ENCODE peak calls at places on chromosomes 16 and 17, in six cellular contexts. X, I, B, D, T and A are unnamed samples.

GRCh38 chr16:80583466-80583865 is 42.7 kb downstream of the DYNLRB2 start:
- DNase-seq in I (no peak), X (no peak), B (no peak), D (no peak), T (no peak), A (no peak)

GRCh38 chr17:4045477-4045876 is 81.2 kb upstream of the ATP2A3 start:
- DNase-seq in B (no peak), D (no peak), X (no peak), I (no peak), T (no peak), A (no peak)

GRCh38 chr17:42116705-42117396 is 4.3 kb downstream of the KAT2A start:
- DNase-seq in I (peak; percentile 96), D (peak; percentile 81), T (peak; percentile 89), B (peak; percentile 85), X (peak; percentile 89), A (peak; percentile 78)

GRCh38 chr16:81765111-81765919 is 13.8 kb upstream of the PLCG2 start:
- DNase-seq in X (peak; percentile 75), D (no peak), I (no peak), T (no peak), B (no peak), A (no peak)

GRCh38 chr16:15434425-15435215 is at the start of gene BMERB1:
- DNase-seq in I (peak; percentile 42), D (peak; percentile 64), T (peak; percentile 92), B (no peak), X (peak; percentile 90), A (no peak)

GRCh38 chr17:71084219-71084618 is 914.9 kb downstream of the KCNJ2 start:
- DNase-seq in B (peak; percentile 56), X (no peak), D (peak; percentile 70), I (peak; percentile 28), T (peak; percentile 71), A (no peak)

GRCh38 chr17:14308965-14309879 is 8.3 kb downstream of the HS3ST3B1 start:
- DNase-seq in I (peak; percentile 61), B (peak; percentile 40), T (peak; percentile 98), D (peak; percentile 98), X (peak; percentile 97), A (no peak)

GRCh38 chr16:58331024-58331707 is 36.3 kb upstream of the PRSS54 start:
- DNase-seq in D (peak; percentile 15), B (no peak), X (no peak), T (peak; percentile 74), I (no peak), A (no peak)

GRCh38 chr16:19520861-19521331 is 1.0 kb downstream of the GDE1 start:
- DNase-seq in I (no peak), T (no peak), D (no peak), B (peak; percentile 45), X (no peak), A (no peak)

GRCh38 chr17:70906808-70907207 is 737.5 kb downstream of the KCNJ2 start:
- DNase-seq in D (no peak), X (no peak), B (no peak), T (peak; percentile 64), I (no peak), A (no peak)

GRCh38 chr17:66633322-66633965 is 201.5 kb upstream of the CACNG5 start:
- DNase-seq in I (no peak), T (no peak), B (no peak), D (no peak), X (no peak), A (no peak)

GRCh38 chr16:53784312-53784711 is 80.4 kb downstream of the FTO start:
- DNase-seq in D (no peak), X (no peak), B (no peak), I (no peak), T (no peak), A (no peak)

GRCh38 chr17:17425591-17425990 is 51.2 kb upstream of the MED9 start:
- DNase-seq in T (no peak), I (no peak), D (no peak), B (no peak), X (no peak), A (no peak)

GRCh38 chr17:17669081-17669850 is 12.0 kb upstream of the RAI1 start:
- DNase-seq in D (no peak), T (peak; percentile 43), I (no peak), B (no peak), X (no peak), A (no peak)

GRCh38 chr16:88303405-88303804 is 79.4 kb upstream of the ZNF469 start:
- DNase-seq in I (no peak), D (no peak), X (peak; percentile 33), T (no peak), B (no peak), A (no peak)

GRCh38 chr16:77531741-77532140 is 96.9 kb upstream of the ADAMTS18 start:
- DNase-seq in T (no peak), B (no peak), I (no peak), D (no peak), X (no peak), A (no peak)

GRCh38 chr16:20675488-20676267 is 21.8 kb downstream of the ACSM1 start:
- DNase-seq in B (peak; percentile 82), D (no peak), X (no peak), I (no peak), T (peak; percentile 15), A (no peak)

GRCh38 chr16:67372664-67373063 is 20.6 kb downstream of the TPPP3 start:
- DNase-seq in B (no peak), D (no peak), T (no peak), I (peak; percentile 14), X (no peak), A (no peak)

GRCh38 chr17:22305356-22306071 is 613.2 kb downstream of the KCNJ18 start:
- DNase-seq in X (no peak), B (no peak), T (no peak), D (no peak), I (no peak), A (no peak)

DNA sequence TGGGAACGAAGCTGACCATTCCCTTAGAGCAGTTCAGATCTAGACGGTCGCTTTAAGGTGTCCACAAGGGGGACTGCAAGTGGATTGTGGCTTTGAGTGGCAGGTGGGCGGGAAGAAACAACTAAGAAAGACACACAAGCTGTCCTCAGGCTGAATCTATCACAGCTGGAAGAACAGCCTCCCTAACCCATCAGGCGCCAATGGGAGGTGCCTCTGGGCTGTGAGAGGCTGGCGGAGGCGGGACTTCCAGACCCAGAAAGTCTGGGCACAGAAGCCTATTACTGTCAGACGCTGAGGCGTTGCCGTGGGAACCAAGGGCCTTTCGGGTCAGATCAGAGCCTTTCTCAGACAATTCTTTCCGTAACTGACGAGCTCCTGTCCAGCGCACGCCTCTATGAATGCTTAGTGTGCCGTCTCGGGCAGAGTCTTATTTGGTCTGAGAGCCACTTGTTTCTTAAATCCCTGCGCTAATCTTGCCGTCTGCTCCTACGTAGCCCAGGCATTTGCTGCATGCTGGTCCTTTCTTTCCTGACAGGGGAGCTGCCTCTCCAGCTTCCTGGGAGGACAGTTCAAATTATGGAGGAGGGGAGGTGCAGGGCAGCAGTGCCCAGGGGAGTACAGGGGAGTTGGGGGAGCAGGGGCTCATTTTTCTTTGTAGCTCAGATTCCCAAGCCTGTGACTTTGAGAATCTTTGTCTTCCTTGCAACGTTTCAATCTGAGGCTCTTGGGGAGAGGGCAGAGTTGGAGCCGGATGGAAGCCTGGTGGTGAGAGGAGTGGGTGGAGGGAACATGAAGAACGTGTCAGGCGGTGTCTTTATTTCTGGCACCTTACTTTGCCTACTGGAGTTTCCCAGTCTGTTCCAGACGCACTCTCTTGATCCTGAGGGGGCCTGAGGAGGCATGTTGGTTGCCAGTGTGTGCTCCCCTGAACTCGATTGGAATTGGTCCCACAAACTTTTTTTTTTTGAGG is 618.7 kb downstream of the KCNJ18 start:
- DNase-seq in D (no peak), I (no peak), B (peak; percentile 70), T (no peak), X (no peak), A (no peak)
- TF ChIP-seq CTCF in D (no peak), I (no peak), B (no peak), T (no peak), X (no peak), A (no peak)

GRCh38 chr17:47830991-47831933 is at the start of the genes LRRC46 and MRPL10:
- DNase-seq in D (peak; percentile 94), I (peak; percentile 88), T (peak; percentile 97), B (peak; percentile 97), X (peak; percentile 97), A (peak; percentile 74)
- TF ChIP-seq CTCF in D (no peak), I (no peak), T (peak; percentile 44), B (peak; percentile 80), X (peak; percentile 14), A (no peak)

GRCh38 chr16:582614-583331 is 7.1 kb upstream of the RAB40C start:
- DNase-seq in D (no peak), I (no peak), X (no peak), T (no peak), B (no peak), A (no peak)
- TF ChIP-seq CTCF in D (no peak), I (no peak), X (no peak), T (no peak), B (no peak), A (no peak)

GRCh38 chr17:38585056-38585804 is 20.5 kb downstream of the SRCIN1 start:
- DNase-seq in T (peak; percentile 61), D (no peak), X (peak; percentile 47), I (no peak), B (no peak), A (no peak)
- TF ChIP-seq CTCF in T (no peak), D (no peak), X (no peak), I (no peak), B (no peak), A (no peak)

GRCh38 chr17:73340093-73340596 is 28.3 kb upstream of the CDC42EP4 start:
- DNase-seq in D (no peak), B (no peak), T (no peak), I (no peak), X (no peak), A (peak; percentile 62)
- TF ChIP-seq CTCF in D (no peak), B (no peak), T (no peak), I (peak; percentile 5), X (peak; percentile 5), A (no peak)

DNA sequence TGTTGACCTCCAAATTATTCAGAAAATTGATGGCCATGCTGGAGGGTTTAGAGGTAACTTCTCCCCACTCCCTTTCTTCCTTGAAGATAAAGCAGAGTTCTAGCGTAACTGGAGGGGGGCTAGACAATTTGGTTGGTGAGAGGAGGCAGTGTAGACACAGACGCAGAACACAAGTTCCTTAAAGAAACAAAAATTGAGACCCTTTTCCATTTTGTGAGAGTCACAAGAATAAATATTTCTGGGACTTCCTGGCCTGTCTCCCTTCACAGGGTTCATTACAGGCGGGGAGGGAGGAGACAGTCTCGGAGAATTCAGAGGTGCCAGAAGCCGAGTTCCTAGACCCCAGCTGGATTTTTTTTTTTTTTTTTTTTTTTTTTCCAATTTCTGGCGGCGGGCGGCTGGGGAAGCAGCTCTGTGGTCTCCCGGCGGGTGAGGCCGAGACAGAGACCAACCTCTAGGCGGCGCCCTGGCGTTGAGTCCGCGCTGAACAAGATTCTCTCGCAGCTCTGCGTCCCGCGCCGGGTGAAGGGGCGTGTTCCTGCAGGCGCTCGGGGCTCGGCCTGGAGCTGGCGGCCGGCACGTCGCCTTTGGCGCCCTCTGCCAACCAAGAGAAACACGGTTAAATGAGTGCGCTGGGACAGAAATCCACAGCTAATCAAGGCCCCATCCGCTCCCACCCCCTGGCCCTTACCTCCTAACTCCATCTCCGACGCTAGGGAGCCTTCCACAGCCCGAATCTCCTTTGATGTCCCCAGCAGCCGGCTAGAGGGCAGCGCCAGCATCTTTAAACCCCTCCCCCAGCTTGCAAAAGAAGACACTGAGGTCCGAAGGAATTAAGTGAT is 10.2 kb upstream of the HOXB9 start:
- DNase-seq in D (peak; percentile 99), I (no peak), B (no peak), T (peak; percentile 97), X (peak; percentile 95), A (no peak)
- TF ChIP-seq CTCF in D (peak; percentile 74), I (peak; percentile 32), B (no peak), T (peak; percentile 71), X (peak; percentile 69), A (no peak)